ENCODE peak calls at places on chromosomes 4 and X, in nine cellular contexts. H is suprapubic skin, Q is GM23248, R is NB4, A is BJ, S is mammary epithelial cell, D is mesendoderm, T is AG04450, I is GM06990. K is an unnamed sample.

GRCh38 chrX:77564824-77565223 is 117.6 kb downstream of the FGF16 start:
- DNase-seq in H (no peak), Q (peak), R (no peak), A (no peak), S (peak), D (no peak), T (no peak), I (no peak), K (no peak)

GRCh38 chr4:157700898-157701694 is 471.7 kb downstream of the GASK1B start:
- DNase-seq in H (no peak), Q (no peak), R (no peak), A (no peak), S (no peak), D (peak), T (no peak), I (no peak), K (no peak)

GRCh38 chr4:87046111-87046510 is 111.3 kb downstream of the AFF1 start:
- DNase-seq in H (no peak), Q (peak), R (peak), A (no peak), S (no peak), D (no peak), T (no peak), I (no peak), K (no peak)

GRCh38 chrX:84168574-84168973 is 19.4 kb downstream of the RPS6KA6 start:
- DNase-seq in H (no peak), Q (peak), R (no peak), A (no peak), S (no peak), D (no peak), T (no peak), I (no peak), K (no peak)

GRCh38 chr4:52655505-52655904 is 3.6 kb downstream of the USP46 start:
- DNase-seq in H (no peak), Q (no peak), R (peak), A (no peak), S (no peak), D (no peak), T (no peak), I (no peak), K (no peak)

GRCh38 chr4:170697845-170698244 is 608.1 kb upstream of the AADAT start:
- DNase-seq in H (no peak), Q (no peak), R (no peak), A (no peak), S (no peak), D (no peak), T (no peak), I (no peak), K (no peak)

GRCh38 chr4:53633608-53634007 is 42.3 kb upstream of the LNX1 start:
- DNase-seq in H (no peak), Q (peak), R (peak), A (no peak), S (no peak), D (no peak), T (no peak), I (no peak), K (no peak)

GRCh38 chrX:2751291-2751690 is 549 bp upstream of the XG start:
- DNase-seq in H (no peak), Q (peak), R (no peak), A (no peak), S (no peak), D (no peak), T (no peak), I (no peak), K (no peak)

GRCh38 chr4:5032825-5033224 is 13.6 kb upstream of the CYTL1 start:
- DNase-seq in H (no peak), Q (no peak), R (no peak), A (no peak), S (no peak), D (no peak), T (no peak), I (no peak), K (no peak)

GRCh38 chr4:152690706-152691651 is 11.2 kb upstream of the TMEM154 start:
- DNase-seq in H (no peak), Q (peak), R (no peak), A (no peak), S (no peak), D (no peak), T (no peak), I (no peak), K (no peak)

GRCh38 chr4:20252656-20253271 is 1.1 kb downstream of the SLIT2 start:
- DNase-seq in H (peak), Q (peak), R (peak), A (no peak), S (no peak), D (peak), T (no peak), I (peak), K (peak)

GRCh38 chr4:76654796-76655195 is 219.8 kb downstream of the SHROOM3 start:
- DNase-seq in H (no peak), Q (peak), R (no peak), A (no peak), S (no peak), D (no peak), T (no peak), I (no peak), K (no peak)

GRCh38 chrX:31223817-31224216 is 152.0 kb upstream of the FTHL17 start:
- DNase-seq in H (no peak), Q (peak), R (no peak), A (no peak), S (peak), D (no peak), T (no peak), I (peak), K (no peak)

GRCh38 chr4:141807073-141807472 is 170.7 kb downstream of the IL15 start:
- DNase-seq in H (no peak), Q (peak), R (no peak), A (peak), S (peak), D (no peak), T (no peak), I (no peak), K (no peak)

GRCh38 chrX:149830192-149830873 is 48.6 kb downstream of the MAGEA9 start:
- DNase-seq in H (no peak), Q (peak), R (no peak), A (no peak), S (peak), D (peak), T (no peak), I (peak), K (no peak)

GRCh38 chr4:113559947-113560346 is 201.6 kb downstream of the CAMK2D start:
- DNase-seq in H (no peak), Q (no peak), R (no peak), A (no peak), S (no peak), D (no peak), T (no peak), I (no peak), K (no peak)

GRCh38 chrX:48035891-48036290 is 29.1 kb downstream of the SPACA5 start:
- DNase-seq in H (no peak), Q (no peak), R (no peak), A (no peak), S (no peak), D (no peak), T (no peak), I (no peak), K (no peak)

GRCh38 chr4:168995537-168996295 is 14.3 kb downstream of the CBR4 start:
- DNase-seq in H (no peak), Q (peak), R (peak), A (no peak), S (peak), D (no peak), T (no peak), I (no peak), K (no peak)

GRCh38 chr4:170008801-170009200 is 17.4 kb downstream of the MFAP3L start:
- DNase-seq in H (no peak), Q (no peak), R (no peak), A (no peak), S (no peak), D (no peak), T (no peak), I (no peak), K (no peak)

GRCh38 chr4:27149541-27150212 is 289.0 kb downstream of the STIM2 start:
- DNase-seq in H (no peak), Q (peak), R (no peak), A (peak), S (peak), D (no peak), T (no peak), I (no peak), K (no peak)

GRCh38 chr4:102439835-102440234 is 61.3 kb upstream of the NFKB1 start:
- DNase-seq in H (no peak), Q (peak), R (no peak), A (peak), S (peak), D (no peak), T (peak), I (no peak), K (peak)

GRCh38 chr4:688695-689497 is at the start of gene SLC49A3:
- DNase-seq in H (peak), Q (peak), R (no peak), A (no peak), S (no peak), D (peak), T (no peak), I (no peak), K (no peak)

GRCh38 chr4:176268963-176269362 is at the start of gene ASB5:
- DNase-seq in H (no peak), Q (no peak), R (no peak), A (no peak), S (no peak), D (no peak), T (no peak), I (no peak), K (no peak)

GRCh38 chr4:81565137-81565870 is 93.6 kb upstream of the RASGEF1B start:
- DNase-seq in H (peak), Q (peak), R (no peak), A (no peak), S (no peak), D (peak), T (no peak), I (no peak), K (peak)

GRCh38 chr4:40316782-40317635 is 18.1 kb upstream of the CHRNA9 start:
- DNase-seq in H (no peak), Q (peak), R (peak), A (peak), S (peak), D (peak), T (peak), I (peak), K (peak)

GRCh38 chrX:139844884-139845283 is 88.0 kb downstream of the ATP11C start:
- DNase-seq in H (no peak), Q (no peak), R (no peak), A (no peak), S (no peak), D (no peak), T (no peak), I (peak), K (no peak)

GRCh38 chr4:3257691-3258482 is 8.9 kb downstream of the MSANTD1 start:
- DNase-seq in H (peak), Q (peak), R (no peak), A (no peak), S (peak), D (no peak), T (no peak), I (peak), K (no peak)

GRCh38 chr4:98524271-98524670 is 134.1 kb downstream of the TSPAN5 start:
- DNase-seq in H (no peak), Q (no peak), R (no peak), A (no peak), S (no peak), D (no peak), T (no peak), I (no peak), K (no peak)

GRCh38 chr4:23877758-23878229 is 12.1 kb downstream of the PPARGC1A start:
- DNase-seq in H (no peak), Q (no peak), R (no peak), A (no peak), S (no peak), D (peak), T (no peak), I (no peak), K (no peak)

GRCh38 chr4:126843492-126844067 is 789.2 kb upstream of the INTU start:
- DNase-seq in H (no peak), Q (no peak), R (no peak), A (no peak), S (no peak), D (no peak), T (no peak), I (no peak), K (no peak)

GRCh38 chr4:2940267-2941137 is 22.7 kb downstream of the NOP14 start:
- DNase-seq in H (peak), Q (peak), R (peak), A (no peak), S (no peak), D (no peak), T (no peak), I (no peak), K (peak)

GRCh38 chr4:47274931-47275330 is 188.6 kb downstream of the COMMD8 start:
- DNase-seq in H (no peak), Q (no peak), R (no peak), A (no peak), S (no peak), D (no peak), T (no peak), I (no peak), K (no peak)

GRCh38 chr4:186726150-186726439 is 2.4 kb upstream of the FAT1 start:
- DNase-seq in H (no peak), Q (no peak), R (no peak), A (no peak), S (no peak), D (no peak), T (no peak), I (no peak), K (no peak)
- H3K4me3 ChIP-seq in H (peak), Q (peak), R (no peak), A (peak), S (peak), D (peak), T (peak), I (no peak), K (peak)

DNA sequence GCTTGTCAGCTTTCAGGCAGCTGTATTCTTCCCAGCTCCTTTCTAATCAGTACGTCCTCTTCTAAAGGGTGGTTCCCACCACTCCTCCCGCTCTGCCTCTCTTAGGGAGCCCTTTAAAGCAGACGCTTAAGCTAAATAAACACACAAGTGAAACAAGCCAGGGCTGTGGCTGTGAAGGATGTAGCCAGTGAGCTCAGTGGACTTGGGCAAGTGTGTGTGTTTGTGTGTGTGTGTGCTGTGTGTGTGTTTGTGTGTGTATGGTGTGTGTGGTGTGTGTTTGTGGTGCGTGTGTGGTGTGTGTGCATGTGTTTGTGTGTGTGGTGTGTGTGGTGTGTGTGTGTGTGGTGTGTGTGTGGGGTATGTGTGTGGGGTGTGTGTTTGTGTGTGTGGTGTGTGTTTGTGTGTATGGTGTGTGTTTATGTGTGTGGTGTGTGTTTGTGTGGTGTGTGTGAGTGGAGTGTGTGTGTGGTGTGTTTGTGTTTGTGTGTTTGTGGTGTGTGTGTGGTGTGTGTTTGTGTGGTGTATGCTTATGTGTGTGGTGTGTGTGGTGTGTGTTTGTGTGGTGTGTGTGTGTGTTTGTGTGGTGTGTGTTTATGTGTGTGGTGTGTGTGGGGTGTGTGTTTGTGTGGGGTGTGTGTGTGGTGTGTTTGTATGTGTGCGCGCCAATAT is 283.3 kb downstream of the PTTG2 start:
- DNase-seq in H (no peak), Q (no peak), R (no peak), A (no peak), S (no peak), D (no peak), T (no peak), I (no peak), K (no peak)
- H3K4me3 ChIP-seq in H (no peak), Q (no peak), R (no peak), A (no peak), S (no peak), D (no peak), T (no peak), I (no peak), K (no peak)

GRCh38 chrX:153921511-153922285 is 4.4 kb downstream of the ARHGAP4 start:
- DNase-seq in H (no peak), Q (peak), R (no peak), A (no peak), S (no peak), D (no peak), T (no peak), I (no peak), K (no peak)
- H3K4me3 ChIP-seq in H (peak), Q (no peak), R (no peak), A (no peak), S (no peak), D (no peak), T (no peak), I (no peak), K (no peak)

GRCh38 chr4:177508662-177509061 is 66.4 kb upstream of the AGA start:
- DNase-seq in H (no peak), Q (no peak), R (no peak), A (no peak), S (no peak), D (no peak), T (no peak), I (no peak), K (no peak)

GRCh38 chr4:177509346-177509745 is 67.1 kb upstream of the AGA start:
- DNase-seq in H (no peak), Q (no peak), R (no peak), A (no peak), S (no peak), D (no peak), T (no peak), I (no peak), K (no peak)

GRCh38 chr4:177511611-177512010 is 69.4 kb upstream of the AGA start:
- DNase-seq in H (no peak), Q (no peak), R (no peak), A (no peak), S (peak), D (peak), T (no peak), I (no peak), K (peak)

DNA sequence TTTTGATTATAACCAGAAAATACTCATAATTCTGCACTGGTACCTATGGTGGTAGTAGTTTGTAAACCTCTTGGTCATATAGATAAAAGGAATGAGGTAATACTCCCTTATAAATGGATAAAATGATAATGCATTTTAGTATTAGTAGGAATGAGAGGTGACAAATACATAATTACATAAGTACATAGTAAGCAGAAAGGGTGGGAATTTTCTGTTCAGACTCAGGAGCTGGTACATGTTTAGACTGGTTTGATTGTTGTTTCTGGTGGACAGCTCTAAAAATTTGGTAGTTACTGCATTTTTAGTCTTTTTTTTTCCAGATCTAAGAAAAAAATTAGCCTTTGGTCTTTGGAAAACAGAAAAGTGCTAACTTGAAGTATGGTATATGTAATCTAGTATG is 70.4 kb upstream of the AGA start:
- DNase-seq in H (no peak), Q (no peak), R (no peak), A (no peak), S (no peak), D (no peak), T (no peak), I (no peak), K (no peak)
- H3K4me3 ChIP-seq in H (no peak), Q (no peak), R (no peak), A (no peak), S (no peak), D (no peak), T (no peak), I (no peak), K (no peak)

GRCh38 chrX:107714196-107714811 is 61.3 kb downstream of the TSC22D3 start:
- DNase-seq in H (no peak), Q (peak), R (peak), A (no peak), S (no peak), D (no peak), T (no peak), I (no peak), K (no peak)

GRCh38 chrX:107711521-107712041 is 64.0 kb downstream of the TSC22D3 start:
- DNase-seq in H (no peak), Q (no peak), R (no peak), A (no peak), S (no peak), D (no peak), T (no peak), I (no peak), K (peak)

GRCh38 chrX:107712231-107713204 is 63.1 kb downstream of the TSC22D3 start:
- DNase-seq in H (no peak), Q (peak), R (no peak), A (no peak), S (peak), D (no peak), T (no peak), I (no peak), K (peak)

GRCh38 chrX:107715331-107716044 is 60.1 kb downstream of the TSC22D3 start:
- DNase-seq in H (no peak), Q (peak), R (peak), A (no peak), S (peak), D (no peak), T (no peak), I (no peak), K (no peak)

GRCh38 chrX:107713205-107714195 is 62.1 kb downstream of the TSC22D3 start:
- DNase-seq in H (no peak), Q (peak), R (no peak), A (no peak), S (no peak), D (no peak), T (no peak), I (no peak), K (peak)
- H3K4me3 ChIP-seq in H (peak), Q (no peak), R (no peak), A (no peak), S (no peak), D (no peak), T (no peak), I (no peak), K (peak)

DNA sequence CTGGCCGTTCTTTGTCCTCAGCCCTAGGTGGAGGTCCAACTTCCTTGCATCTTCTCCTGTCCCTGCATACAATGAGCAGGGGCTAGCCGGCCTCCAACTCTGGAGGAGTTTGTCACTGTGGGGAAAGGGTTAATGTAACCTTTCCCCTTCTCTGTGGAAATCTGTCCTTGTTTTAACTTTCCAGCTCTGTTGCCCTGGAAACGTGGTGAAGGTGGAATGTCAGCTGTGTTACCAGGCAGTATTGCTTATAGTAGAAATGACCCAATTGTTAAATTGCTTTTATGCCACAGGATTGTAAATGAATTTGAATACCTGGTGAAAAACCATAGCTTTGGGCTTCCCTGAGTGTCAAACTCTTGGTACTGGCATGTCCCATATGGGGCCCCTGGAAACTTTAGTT is 131.6 kb upstream of the SCML1 start:
- DNase-seq in H (no peak), Q (no peak), R (no peak), A (no peak), S (no peak), D (no peak), T (no peak), I (no peak), K (no peak)
- H3K4me3 ChIP-seq in H (no peak), Q (no peak), R (no peak), A (no peak), S (no peak), D (no peak), T (no peak), I (no peak), K (no peak)

GRCh38 chrX:49310371-49310770 is 6.9 kb downstream of the GAGE10 start:
- DNase-seq in H (no peak), Q (no peak), R (no peak), A (no peak), S (no peak), D (peak), T (no peak), I (no peak), K (no peak)
- H3K4me3 ChIP-seq in H (peak), Q (peak), R (no peak), A (no peak), S (no peak), D (no peak), T (no peak), I (no peak), K (no peak)

DNA sequence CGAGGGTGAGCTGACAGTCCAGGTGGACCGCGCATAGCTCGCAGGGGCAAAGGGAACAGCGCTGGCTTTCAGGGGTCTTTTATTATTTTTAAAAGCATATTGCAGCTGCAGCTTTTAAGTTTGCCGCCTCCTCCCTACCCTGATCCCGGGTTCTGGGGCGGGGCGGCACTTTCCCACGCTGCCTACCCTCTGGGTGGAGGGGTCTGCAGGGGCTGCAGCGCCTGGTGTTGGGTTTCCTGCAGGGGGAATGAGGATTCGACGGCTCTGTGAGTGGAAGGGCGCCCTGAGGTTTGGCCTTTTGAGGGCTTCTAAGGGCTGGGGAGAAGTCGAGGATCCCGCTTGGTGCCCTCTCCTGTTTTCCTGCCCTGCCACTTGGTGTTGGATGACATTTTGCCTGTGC is 80.7 kb upstream of the SCML1 start:
- DNase-seq in H (no peak), Q (no peak), R (no peak), A (no peak), S (no peak), D (no peak), T (no peak), I (no peak), K (no peak)
- H3K4me3 ChIP-seq in H (no peak), Q (no peak), R (no peak), A (no peak), S (no peak), D (no peak), T (no peak), I (no peak), K (no peak)

GRCh38 chr4:185144601-185145240 is 1.7 kb downstream of the SLC25A4 start:
- DNase-seq in H (no peak), Q (no peak), R (no peak), A (no peak), S (no peak), D (no peak), T (no peak), I (peak), K (no peak)
- H3K4me3 ChIP-seq in H (no peak), Q (no peak), R (no peak), A (no peak), S (no peak), D (no peak), T (no peak), I (peak), K (no peak)

K was measured in lower leg skin.